ENCODE peak calls at places on chromosome 9, in seven cellular contexts. I is prostate gland, C is neural progenitor cell, S is right lobe of liver, W is GM23248, J is left ventricle myocardium inferior, Y is adrenal gland. A is an unnamed sample.

GRCh38 chr9:116042321-116042720 is 111.3 kb upstream of the PAPPA start:
- DNase-seq in I (no peak), C (no peak), S (no peak), W (no peak), J (peak; percentile 19), Y (no peak), A (no peak)

GRCh38 chr9:35051069-35051967 is 21.1 kb downstream of the VCP start:
- DNase-seq in I (peak; percentile 23), C (peak; percentile 60), S (no peak), W (peak; percentile 69), J (peak; percentile 36), Y (peak; percentile 41), A (peak; percentile 65)

GRCh38 chr9:113973226-113973625 is 97.1 kb downstream of the ZNF618 start:
- DNase-seq in I (no peak), C (no peak), S (no peak), W (no peak), J (no peak), Y (no peak), A (peak; percentile 57)

GRCh38 chr9:14286121-14286520 is 27.8 kb downstream of the NFIB start:
- DNase-seq in I (no peak), C (no peak), S (no peak), W (no peak), J (no peak), Y (no peak), A (no peak)

GRCh38 chr9:107534510-107535078 is 45.0 kb upstream of the KLF4 start:
- DNase-seq in I (no peak), C (no peak), S (no peak), W (no peak), J (no peak), Y (no peak), A (no peak)

GRCh38 chr9:105243015-105243686 is 1.3 kb upstream of the SLC44A1 start:
- DNase-seq in I (no peak), C (peak; percentile 4), S (no peak), W (peak; percentile 80), J (no peak), Y (no peak), A (peak; percentile 27)

GRCh38 chr9:88657893-88658292 is 122.9 kb downstream of the NXNL2 start:
- DNase-seq in I (no peak), C (peak; percentile 27), S (no peak), W (peak; percentile 32), J (no peak), Y (no peak), A (no peak)

GRCh38 chr9:2523601-2524000 is 98.0 kb upstream of the VLDLR start:
- DNase-seq in I (no peak), C (no peak), S (no peak), W (no peak), J (no peak), Y (no peak), A (peak; percentile 67)

GRCh38 chr9:126147186-126147585 is 179.4 kb upstream of the MVB12B start:
- DNase-seq in I (peak; percentile 1), C (no peak), S (no peak), W (no peak), J (no peak), Y (no peak), A (no peak)

GRCh38 chr9:26326473-26327044 is 566.0 kb downstream of the CAAP1 start:
- DNase-seq in I (peak; percentile 21), C (peak; percentile 71), S (no peak), W (peak; percentile 72), J (no peak), Y (peak; percentile 18), A (peak; percentile 66)

GRCh38 chr9:126722922-126723806 is 81.7 kb upstream of the ZBTB43 start:
- DNase-seq in I (peak; percentile 36), C (peak; percentile 47), S (peak; percentile 50), W (peak; percentile 22), J (peak; percentile 32), Y (peak; percentile 47), A (no peak)

GRCh38 chr9:83981126-83981871 is 694 bp downstream of the RMI1 start:
- DNase-seq in I (peak; percentile 29), C (peak; percentile 53), S (no peak), W (peak; percentile 77), J (no peak), Y (peak; percentile 53), A (peak; percentile 56)

GRCh38 chr9:114889802-114890224 is 40.6 kb downstream of the TNFSF8 start:
- DNase-seq in I (no peak), C (no peak), S (no peak), W (peak; percentile 16), J (no peak), Y (no peak), A (no peak)

GRCh38 chr9:117958726-117959125 is 254.5 kb downstream of the TLR4 start:
- DNase-seq in I (no peak), C (no peak), S (no peak), W (no peak), J (no peak), Y (no peak), A (no peak)

DNA sequence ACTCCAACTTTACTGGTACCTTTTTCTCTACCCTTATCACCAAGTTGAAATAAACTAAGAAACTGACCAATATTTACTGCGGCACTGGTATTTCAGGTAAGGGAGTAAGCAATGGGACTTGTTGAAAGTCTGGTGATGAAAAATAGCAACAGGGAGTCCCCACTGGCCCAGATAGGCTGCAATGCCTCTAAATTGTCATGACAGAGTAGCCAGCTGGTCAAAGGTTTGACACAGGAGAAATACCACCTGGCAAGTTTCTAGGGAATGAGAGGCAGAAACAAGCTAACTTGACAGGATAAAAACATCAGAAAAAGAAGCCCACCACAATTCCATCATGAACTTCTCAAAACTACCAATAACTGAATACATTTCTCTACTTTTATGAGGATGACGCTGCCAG is 99.9 kb downstream of the STRBP start:
- DNase-seq in I (no peak), C (no peak), S (no peak), W (no peak), J (no peak), Y (no peak), A (no peak)
- H3K27ac ChIP-seq in I (no peak overlapping the region), C (no peak overlapping the region), S (no peak overlapping the region), W (no peak overlapping the region), J (no peak overlapping the region), Y (no peak overlapping the region), A (no peak overlapping the region)

DNA sequence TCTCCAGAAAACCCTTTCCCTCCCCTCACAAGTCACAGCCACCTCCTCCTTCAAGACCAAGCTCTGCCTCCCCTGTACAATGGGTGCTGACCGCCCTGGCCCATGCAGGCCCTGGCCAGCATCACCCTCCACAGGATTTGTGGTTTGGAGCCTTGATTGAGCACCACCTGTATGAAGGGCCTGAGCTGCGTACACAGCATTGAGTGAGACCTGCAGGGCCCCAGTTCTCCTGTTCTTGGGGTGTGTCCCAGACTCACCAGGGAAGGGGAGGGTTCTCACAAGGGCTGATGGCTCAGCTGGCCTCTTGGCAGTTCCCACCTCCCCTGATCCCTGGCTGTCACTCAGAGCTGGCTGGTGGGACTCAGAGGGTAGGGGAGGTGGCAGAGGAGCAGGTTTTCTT is 63.7 kb upstream of the IER5L start:
- DNase-seq in I (no peak), C (no peak), S (peak; percentile 8), W (no peak), J (peak; percentile 8), Y (no peak), A (no peak)
- H3K9me3 ChIP-seq in I (no peaks in the 10 kb centered on the region), C (no peaks in the 10 kb centered on the region), S (no peaks in the 10 kb centered on the region), W (no peaks in the 10 kb centered on the region), J (no peaks in the 10 kb centered on the region), Y (no peaks in the 10 kb centered on the region), A (no peaks in the 10 kb centered on the region)

GRCh38 chr9:93091453-93092081 is 4.5 kb upstream of the CARD19 start:
- DNase-seq in I (no peak), C (peak; percentile 0), S (peak; percentile 63), W (peak; percentile 84), J (no peak), Y (peak; percentile 75), A (no peak)

GRCh38 chr9:93094294-93095204 is 1.5 kb upstream of the CARD19 start:
- DNase-seq in I (no peak), C (peak; percentile 27), S (peak; percentile 63), W (no peak), J (peak; percentile 59), Y (peak; percentile 75), A (peak; percentile 36)

GRCh38 chr9:93093449-93094293 is 2.3 kb upstream of the CARD19 start:
- DNase-seq in I (no peak), C (no peak), S (no peak), W (no peak), J (no peak), Y (peak; percentile 43), A (no peak)

GRCh38 chr9:93092171-93092991 is 3.6 kb upstream of the CARD19 start:
- DNase-seq in I (no peak), C (no peak), S (no peak), W (no peak), J (no peak), Y (peak; percentile 16), A (no peak)

GRCh38 chr9:93093081-93093448 is 3.0 kb upstream of the CARD19 start:
- DNase-seq in I (no peak), C (peak; percentile 0), S (no peak), W (no peak), J (no peak), Y (peak; percentile 38), A (no peak)
- H3K4me1 ChIP-seq in I (peaks cover 6% of the 10 kb centered on the region), C (peaks cover 5% of the 10 kb centered on the region), S (no peaks in the 10 kb centered on the region), W (peaks cover 17% of the 10 kb centered on the region), J (peaks cover 49% of the 10 kb centered on the region), Y (peaks cover 41% of the 10 kb centered on the region), A (peaks cover 17% of the 10 kb centered on the region)

DNA sequence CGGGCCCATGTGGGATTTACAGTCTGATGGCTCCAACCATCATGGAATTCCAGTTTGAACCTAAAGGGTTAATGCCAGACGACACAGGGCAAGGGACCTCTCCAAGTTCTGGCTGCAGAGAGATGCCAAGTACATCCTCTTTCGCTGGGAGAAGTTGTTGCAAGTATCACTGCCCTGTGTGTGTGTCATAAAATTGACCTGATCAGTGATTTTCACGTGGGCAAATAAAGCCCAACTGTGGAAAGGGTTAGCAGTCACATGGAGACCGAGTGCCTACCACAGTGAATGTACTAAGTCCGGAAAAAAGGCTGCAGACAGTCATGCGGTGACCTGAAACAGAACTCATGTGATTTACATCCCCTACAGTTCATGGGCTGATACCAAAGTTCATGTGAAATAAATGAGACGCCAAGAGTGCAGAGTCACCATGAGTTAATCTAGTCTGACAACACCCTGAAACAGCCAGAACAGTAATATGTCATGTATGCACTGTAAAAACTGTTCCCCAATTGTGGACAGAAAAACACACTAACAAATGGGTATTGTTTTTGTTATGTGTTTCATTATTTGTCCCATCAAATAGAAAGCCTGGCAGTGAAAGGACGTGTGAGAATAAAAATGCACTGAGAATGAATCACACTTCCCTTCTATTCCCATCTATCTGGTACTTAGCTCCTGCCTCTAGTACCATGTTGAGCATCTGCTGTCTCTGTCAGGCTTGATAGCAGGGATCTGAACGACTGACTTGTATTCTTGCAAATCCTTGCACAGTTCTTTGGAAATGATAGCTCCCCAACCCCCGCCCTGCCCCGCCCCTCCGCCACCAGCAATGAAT is 115.7 kb downstream of the SUSD1 start:
- DNase-seq in I (no peak), C (no peak), S (peak; percentile 47), W (peak; percentile 89), J (no peak), Y (peak; percentile 69), A (no peak)
- H3K27ac ChIP-seq in I (no peak overlapping the region), C (no peak overlapping the region), S (peak overlapping the region; percentile 84), W (peak overlapping the region; percentile 92), J (peak overlapping the region; percentile 80), Y (peak overlapping the region; percentile 25), A (no peak overlapping the region)

DNA sequence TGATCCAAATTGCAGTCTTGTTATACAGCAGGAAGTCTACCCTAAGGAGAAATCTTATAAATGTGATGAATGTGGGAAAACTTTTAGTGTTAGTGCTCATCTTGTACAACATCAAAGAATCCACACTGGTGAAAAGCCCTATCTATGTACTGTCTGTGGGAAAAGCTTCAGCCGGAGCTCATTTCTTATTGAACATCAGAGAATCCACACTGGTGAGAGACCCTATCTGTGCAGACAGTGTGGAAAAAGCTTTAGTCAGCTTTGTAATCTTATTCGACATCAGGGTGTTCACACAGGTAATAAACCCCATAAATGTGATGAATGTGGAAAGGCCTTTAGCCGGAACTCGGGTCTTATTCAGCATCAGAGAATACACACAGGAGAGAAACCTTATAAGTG is 10.4 kb downstream of the ZNF189 start:
- DNase-seq in I (no peak), C (no peak), S (no peak), W (peak; percentile 30), J (no peak), Y (no peak), A (no peak)
- H3K9me3 ChIP-seq in I (no peaks in the 10 kb centered on the region), C (peaks cover 48% of the 10 kb centered on the region), S (peaks cover 54% of the 10 kb centered on the region), W (peaks cover 20% of the 10 kb centered on the region), J (peaks cover 100% of the 10 kb centered on the region), Y (no peaks in the 10 kb centered on the region), A (peaks cover 56% of the 10 kb centered on the region)

A was measured in SJCRH30.